ENCODE peak calls at places on chromosomes 5 and 9, in eight cellular contexts. H is K562, U is IMR-90, I is right lobe of liver, R is upper lobe of left lung, K is HCT116, L is heart left ventricle, V is A549. G is an unnamed sample.

GRCh38 chr9:131997779-131998178 is 81.9 kb downstream of the MED27 start:
- ATAC-seq in I (peak; percentile 18), U (peak; percentile 21), R (no peak), H (no peak), L (peak; percentile 66), K (no peak), V (no peak), G (no peak)

GRCh38 chr5:64165500-64166200 is at the start of gene RNF180:
- ATAC-seq in I (peak; percentile 92), U (peak; percentile 54), K (no peak), R (peak; percentile 91), H (no peak), V (peak; percentile 89), L (peak; percentile 56), G (peak; percentile 83)

GRCh38 chr9:69885474-69885929 is 64.9 kb downstream of the CFAP95 start:
- ATAC-seq in R (peak; percentile 87), K (peak; percentile 80), V (peak; percentile 87), U (no peak), I (peak; percentile 86), H (no peak), L (no peak), G (no peak)

GRCh38 chr9:37956904-37957663 is 53.2 kb upstream of the SLC25A51 start:
- ATAC-seq in R (no peak), K (no peak), U (no peak), V (no peak), I (no peak), H (peak; percentile 79), L (no peak), G (no peak)

GRCh38 chr5:472076-472655 is 29.2 kb downstream of the EXOC3 start:
- ATAC-seq in I (peak; percentile 54), H (peak; percentile 61), K (peak; percentile 24), L (peak; percentile 11), R (no peak), U (peak; percentile 2), V (peak; percentile 31), G (peak; percentile 1)

GRCh38 chr9:131475111-131475955 is 27.4 kb upstream of the POMT1 start:
- ATAC-seq in I (no peak), H (no peak), V (no peak), U (no peak), L (no peak), K (no peak), R (no peak), G (no peak)

GRCh38 chr9:21901538-21901937 is 92.7 kb downstream of the CDKN2A start:
- ATAC-seq in V (no peak), R (no peak), U (no peak), L (no peak), I (no peak), K (no peak), H (no peak), G (no peak)

GRCh38 chr9:133275105-133276000 is at the start of gene ABO:
- ATAC-seq in R (peak; percentile 63), U (no peak), V (peak; percentile 47), I (no peak), H (peak; percentile 84), K (peak; percentile 74), L (no peak), G (no peak)

GRCh38 chr5:134071850-134072207 is 42.7 kb upstream of the TCF7 start:
- ATAC-seq in R (no peak), K (no peak), H (no peak), I (no peak), U (no peak), V (peak; percentile 20), L (peak; percentile 30), G (no peak)

GRCh38 chr5:42840842-42841574 is 29.3 kb upstream of the SELENOP start:
- ATAC-seq in K (no peak), H (peak; percentile 73), V (no peak), L (no peak), I (peak; percentile 40), U (peak; percentile 14), R (peak; percentile 23), G (no peak)

GRCh38 chr5:169534939-169535338 is 48.6 kb upstream of the SPDL1 start:
- ATAC-seq in I (no peak), U (no peak), V (no peak), R (no peak), K (no peak), L (no peak), H (no peak), G (no peak)

GRCh38 chr9:110186254-110186653 is 21.7 kb downstream of the C9orf152 start:
- ATAC-seq in R (no peak), I (no peak), U (no peak), H (no peak), L (no peak), V (no peak), K (no peak), G (no peak)

GRCh38 chr5:959581-960531 is 48.7 kb upstream of the NKD2 start:
- ATAC-seq in U (no peak), R (no peak), V (no peak), H (no peak), K (no peak), L (no peak), I (no peak), G (no peak)

DNA sequence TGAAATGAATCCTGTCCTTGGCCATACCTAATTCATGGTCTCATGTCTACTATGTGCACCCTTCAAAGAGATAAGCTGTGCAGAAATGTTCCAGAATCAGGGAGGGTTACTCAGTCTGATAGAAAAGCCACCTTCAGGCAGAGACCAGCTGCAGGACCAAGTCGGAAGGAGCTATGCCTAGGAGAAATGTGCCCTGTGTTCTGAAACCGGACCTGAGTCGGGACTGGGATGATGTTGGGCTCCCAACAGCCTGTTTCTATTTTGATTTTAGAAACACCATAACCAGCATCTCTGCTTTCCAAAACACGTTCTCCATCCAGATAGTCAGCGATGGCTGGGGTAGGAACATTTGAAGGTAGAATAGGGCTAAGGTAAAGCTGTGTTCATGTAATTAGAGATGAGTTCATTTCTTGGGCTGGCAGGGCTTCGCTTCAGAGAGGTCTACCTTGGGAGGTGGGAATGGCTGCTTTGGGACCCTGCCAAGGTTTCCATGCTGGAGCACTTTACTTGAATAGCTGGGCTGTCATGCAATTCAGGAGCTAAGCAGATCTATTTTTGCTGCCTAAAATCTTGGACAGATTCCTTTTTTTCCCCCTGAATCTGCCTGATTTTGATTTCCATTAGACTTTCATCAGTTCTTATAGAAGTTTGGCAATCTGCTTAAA is 2.8 kb downstream of the ADCY2 start:
- ATAC-seq in R (no peak), H (no peak), U (no peak), V (no peak), K (no peak), L (no peak), I (no peak), G (no peak)
- H3K4me3 ChIP-seq in R (no peak overlapping the region), H (no peak overlapping the region), U (no peak overlapping the region), V (no peak overlapping the region), K (no peak overlapping the region), L (no peak overlapping the region), I (no peak overlapping the region), G (no peak overlapping the region)

GRCh38 chr9:137590469-137591383 is at the start of gene ZMYND19:
- ATAC-seq in K (peak; percentile 94), U (peak; percentile 98), I (peak; percentile 95), V (peak; percentile 93), L (peak; percentile 97), H (peak; percentile 96), R (peak; percentile 95), G (peak; percentile 99)
- TF ChIP-seq POLR2A in K (no peak), U (peak; percentile 45), I (peak; percentile 17), V (peak; percentile 58), L (no peak), H (peak; percentile 63), R (no peak), G (no peak)

GRCh38 chr9:98108540-98109031 is 10.4 kb downstream of the TRIM14 start:
- ATAC-seq in R (peak; percentile 50), K (no peak), V (no peak), H (no peak), U (no peak), L (no peak), I (peak; percentile 59), G (no peak)
- H3K4me3 ChIP-seq in R (no peak overlapping the region), K (no peak overlapping the region), V (no peak overlapping the region), H (no peak overlapping the region), U (no peak overlapping the region), L (no peak overlapping the region), I (no peak overlapping the region), G (no peak overlapping the region)

DNA sequence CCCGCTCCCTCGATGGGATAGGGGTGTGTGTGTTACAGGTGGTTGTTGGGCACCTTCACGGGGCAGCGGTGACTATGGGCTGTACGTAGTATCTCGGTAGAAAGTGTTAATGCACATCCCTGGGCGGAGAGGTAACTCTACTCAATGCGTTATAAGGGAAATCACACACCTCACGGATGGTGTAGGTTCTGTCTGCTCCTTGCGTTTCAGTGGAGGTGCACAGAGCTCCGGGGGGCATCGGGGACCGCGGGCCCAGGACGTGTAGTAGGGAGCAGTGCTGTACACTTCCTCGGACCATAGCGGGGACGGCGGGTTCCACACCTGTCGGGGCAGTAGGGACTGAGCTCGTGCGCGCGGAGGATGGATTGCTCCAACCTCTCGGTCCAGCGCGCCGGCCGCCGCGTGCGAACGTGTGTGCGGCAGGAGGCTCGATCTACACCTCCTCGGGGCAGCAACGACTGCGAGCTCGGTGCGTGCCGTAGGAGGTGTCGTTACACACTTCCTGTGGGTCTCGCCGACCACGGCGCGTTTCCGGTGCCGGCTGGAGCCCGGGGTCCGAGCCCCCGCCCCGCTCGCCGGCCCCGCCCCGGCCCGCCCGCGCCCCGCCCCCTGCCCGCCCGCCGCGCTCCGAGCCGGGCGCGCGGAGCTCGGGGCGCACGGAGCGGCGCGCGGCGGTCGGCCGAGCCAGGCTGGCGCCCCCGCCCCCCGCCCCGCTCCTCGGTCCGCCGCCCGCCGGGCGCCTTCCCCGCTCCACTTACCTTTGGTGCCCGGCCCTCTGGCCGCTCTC is at the start of gene KIAA1958:
- ATAC-seq in I (peak; percentile 95), H (peak; percentile 93), R (peak; percentile 92), U (peak; percentile 91), L (peak; percentile 77), K (peak; percentile 90), V (peak; percentile 97), G (peak; percentile 93)
- TF ChIP-seq POLR2A in I (peak; percentile 59), H (peak; percentile 98), R (no peak), U (no peak), L (no peak), K (peak; percentile 88), V (peak; percentile 99), G (no peak)

GRCh38 chr9:85027870-85028269 is 358.3 kb downstream of the NTRK2 start:
- ATAC-seq in K (no peak), H (no peak), V (no peak), L (no peak), U (no peak), I (no peak), R (no peak), G (no peak)

GRCh38 chr9:85021686-85022085 is 352.2 kb downstream of the NTRK2 start:
- ATAC-seq in K (no peak), V (no peak), L (no peak), R (no peak), H (no peak), I (no peak), U (no peak), G (no peak)

GRCh38 chr9:85020791-85021190 is 351.3 kb downstream of the NTRK2 start:
- ATAC-seq in R (no peak), H (no peak), V (no peak), U (no peak), I (no peak), L (no peak), K (no peak), G (no peak)

DNA sequence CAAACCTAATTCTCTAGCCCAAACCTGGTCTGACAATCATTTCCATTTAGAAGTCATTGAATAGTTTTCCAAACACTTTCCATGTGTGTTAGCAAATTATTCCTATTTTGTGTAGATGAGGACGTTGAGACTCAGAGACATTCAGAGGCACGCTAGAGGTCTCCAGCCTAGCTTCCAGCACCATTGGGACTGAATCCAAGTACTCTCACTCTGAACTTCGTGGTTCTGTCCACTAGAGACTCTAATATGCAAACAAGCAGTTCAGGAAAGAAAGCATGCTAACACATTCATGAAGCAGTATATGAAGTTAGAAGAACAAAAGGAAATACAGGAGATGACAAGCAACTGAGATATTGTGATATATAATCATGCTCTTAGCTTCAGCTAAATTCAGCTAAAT is 354.8 kb downstream of the NTRK2 start:
- ATAC-seq in V (no peak), R (no peak), I (no peak), K (no peak), U (no peak), H (no peak), L (no peak), G (no peak)
- H3K4me3 ChIP-seq in V (no peak overlapping the region), R (no peak overlapping the region), I (no peak overlapping the region), K (no peak overlapping the region), U (no peak overlapping the region), H (no peak overlapping the region), L (no peak overlapping the region), G (no peak overlapping the region)

G was measured in gastroesophageal sphincter.